ENCODE peak calls at places on chromosomes 7 and 10, in ten cellular contexts. A is left ventricle myocardium inferior; I is HEK293T; Q is activated CD4-positive, alpha-beta T cell treated with anti-CD3 and anti-CD28 coated beads for 36 hours; P is tibial artery; V is stimulated activated CD4-positive, alpha-beta T cell treated with anti-CD3 and anti-CD28 coated beads, Interleukin-2, amount 100 ng/mL, for 4 hours; D is stimulated activated naive CD8-positive, alpha-beta T cell treated with anti-CD3 and anti-CD28 coated beads, Interleukin-15, Interleukin-2, amounts not matched to agents 100 U/mL and 50 U/mL, for 24 hours; G is AG08395; E is Right ventricle myocardium superior; U is fibroblast of pulmonary artery. L is an unnamed sample.

GRCh38 chr10:132516771-132517725 is 20.5 kb upstream of the INPP5A start:
- DNase-seq in Q (peak), E (peak), A (peak), P (peak), U (peak), G (peak), I (peak), D (no peak), V (no peak), L (peak)

GRCh38 chr10:103716206-103717160 is 138.9 kb downstream of the SH3PXD2A start:
- DNase-seq in A (no peak), U (no peak), I (no peak), V (no peak), E (peak), D (no peak), P (no peak), G (no peak), Q (no peak), L (peak)

GRCh38 chr7:101916041-101916800 is 98.8 kb downstream of the CUX1 start:
- DNase-seq in A (no peak), I (no peak), D (no peak), G (no peak), P (no peak), Q (no peak), E (peak), V (no peak), U (no peak), L (no peak)

GRCh38 chr7:99784007-99784406 is at the start of gene CYP3A4:
- DNase-seq in U (no peak), P (no peak), E (no peak), Q (no peak), D (no peak), I (no peak), V (no peak), A (no peak), G (no peak), L (no peak)

GRCh38 chr7:7228967-7229366 is 46.6 kb downstream of the C1GALT1 start:
- DNase-seq in U (no peak), I (no peak), E (no peak), Q (no peak), P (no peak), G (no peak), D (no peak), V (no peak), A (no peak), L (no peak)

GRCh38 chr7:83550100-83550499 is 98.8 kb downstream of the SEMA3E start:
- DNase-seq in P (no peak), D (no peak), V (no peak), Q (no peak), A (no peak), I (no peak), G (peak), E (no peak), U (peak), L (peak)

GRCh38 chr7:33904680-33905388 is 505 bp upstream of the BMPER start:
- DNase-seq in Q (peak), E (peak), D (peak), G (peak), P (no peak), A (peak), V (no peak), I (peak), U (peak), L (peak)

GRCh38 chr7:97130417-97131139 is 13.1 kb downstream of the SDHAF3 start:
- DNase-seq in Q (no peak), A (no peak), V (no peak), I (no peak), P (no peak), G (no peak), D (no peak), U (peak), E (no peak), L (no peak)

GRCh38 chr10:24894309-24894708 is 58.1 kb downstream of the PRTFDC1 start:
- DNase-seq in G (peak), D (peak), V (no peak), U (peak), I (no peak), A (no peak), Q (no peak), P (no peak), E (no peak), L (peak)

GRCh38 chr10:126247454-126247975 is 140.8 kb downstream of the ADAM12 start:
- DNase-seq in D (no peak), V (no peak), P (peak), G (peak), Q (no peak), I (peak), U (peak), E (peak), A (peak), L (peak)

GRCh38 chr7:154985230-154985629 is 17.7 kb downstream of the PAXIP1 start:
- DNase-seq in D (no peak), I (no peak), U (no peak), E (no peak), P (no peak), V (no peak), Q (no peak), G (no peak), A (no peak), L (no peak)

GRCh38 chr10:12235796-12236195 is 39.8 kb downstream of the CDC123 start:
- DNase-seq in U (no peak), D (no peak), G (no peak), V (no peak), I (no peak), Q (no peak), A (no peak), E (no peak), P (no peak), L (peak)

GRCh38 chr7:4189151-4189570 is 492.9 kb upstream of the FOXK1 start:
- DNase-seq in Q (no peak), A (peak), V (no peak), D (no peak), G (no peak), I (no peak), U (peak), P (peak), E (peak), L (peak)

GRCh38 chr10:123882177-123882576 is 9.4 kb downstream of the CPXM2 start:
- DNase-seq in D (no peak), V (no peak), A (no peak), U (no peak), I (no peak), E (no peak), P (no peak), G (no peak), Q (no peak), L (no peak)

GRCh38 chr10:689433-690226 is at the start of gene DIP2C:
- DNase-seq in Q (peak), I (peak), P (peak), V (no peak), D (no peak), A (peak), E (peak), U (peak), G (peak), L (peak)